ENCODE peak calls at places on chromosome 17, in four cellular contexts. One of them, this sample, is unnamed.

GRCh38 chr17:8153550-8153956 is 1.3 kb upstream of the PER1 start:
- DNase-seq in adrenal gland: peak
- DNase-seq in activated gamma-delta T cell treated with anti-CD3 and anti-CD28 coated beads, Interleukin-2, amount 50 U/mL, for 16 hours: no peak
- DNase-seq in NCI-H1417: no peak
- DNase-seq in this sample: peak

GRCh38 chr17:76408037-76408849 is 23.8 kb downstream of the SPHK1 start:
- DNase-seq in adrenal gland: peak
- DNase-seq in activated gamma-delta T cell treated with anti-CD3 and anti-CD28 coated beads, Interleukin-2, amount 50 U/mL, for 16 hours: peak
- DNase-seq in NCI-H1417: peak
- DNase-seq in this sample: peak

GRCh38 chr17:39861235-39861634 is 2.9 kb downstream of the IKZF3 start:
- DNase-seq in adrenal gland: no peak
- DNase-seq in activated gamma-delta T cell treated with anti-CD3 and anti-CD28 coated beads, Interleukin-2, amount 50 U/mL, for 16 hours: no peak
- DNase-seq in NCI-H1417: no peak
- DNase-seq in this sample: no peak

GRCh38 chr17:78789663-78790181 is 7.6 kb upstream of the CYTH1 start:
- DNase-seq in adrenal gland: peak
- DNase-seq in activated gamma-delta T cell treated with anti-CD3 and anti-CD28 coated beads, Interleukin-2, amount 50 U/mL, for 16 hours: no peak
- DNase-seq in NCI-H1417: no peak
- DNase-seq in this sample: peak

GRCh38 chr17:31724619-31725018 is 134.4 kb downstream of the COPRS start:
- DNase-seq in adrenal gland: no peak
- DNase-seq in activated gamma-delta T cell treated with anti-CD3 and anti-CD28 coated beads, Interleukin-2, amount 50 U/mL, for 16 hours: no peak
- DNase-seq in NCI-H1417: no peak
- DNase-seq in this sample: no peak

GRCh38 chr17:36931697-36932382 is 5.4 kb upstream of the LHX1 start:
- DNase-seq in adrenal gland: no peak
- DNase-seq in activated gamma-delta T cell treated with anti-CD3 and anti-CD28 coated beads, Interleukin-2, amount 50 U/mL, for 16 hours: no peak
- DNase-seq in NCI-H1417: no peak
- DNase-seq in this sample: peak

GRCh38 chr17:20999841-21000532 is 42.8 kb downstream of the USP22 start:
- DNase-seq in adrenal gland: no peak
- DNase-seq in activated gamma-delta T cell treated with anti-CD3 and anti-CD28 coated beads, Interleukin-2, amount 50 U/mL, for 16 hours: no peak
- DNase-seq in NCI-H1417: no peak
- DNase-seq in this sample: no peak

GRCh38 chr17:8791910-8792270 is 7.3 kb downstream of the MFSD6L start:
- DNase-seq in adrenal gland: no peak
- DNase-seq in activated gamma-delta T cell treated with anti-CD3 and anti-CD28 coated beads, Interleukin-2, amount 50 U/mL, for 16 hours: no peak
- DNase-seq in NCI-H1417: no peak
- DNase-seq in this sample: no peak

GRCh38 chr17:79443026-79443425 is 167.8 kb downstream of the RBFOX3 start:
- DNase-seq in adrenal gland: no peak
- DNase-seq in activated gamma-delta T cell treated with anti-CD3 and anti-CD28 coated beads, Interleukin-2, amount 50 U/mL, for 16 hours: no peak
- DNase-seq in NCI-H1417: no peak
- DNase-seq in this sample: no peak

GRCh38 chr17:69142473-69142802 is 743 bp upstream of the ABCA6 start:
- DNase-seq in adrenal gland: no peak
- DNase-seq in activated gamma-delta T cell treated with anti-CD3 and anti-CD28 coated beads, Interleukin-2, amount 50 U/mL, for 16 hours: no peak
- DNase-seq in NCI-H1417: no peak
- DNase-seq in this sample: no peak

GRCh38 chr17:57255776-57256681 is at the start of gene MSI2:
- DNase-seq in adrenal gland: peak
- DNase-seq in activated gamma-delta T cell treated with anti-CD3 and anti-CD28 coated beads, Interleukin-2, amount 50 U/mL, for 16 hours: peak
- DNase-seq in NCI-H1417: peak
- DNase-seq in this sample: peak

GRCh38 chr17:17446666-17447155 is 30.1 kb upstream of the MED9 start:
- DNase-seq in adrenal gland: no peak
- DNase-seq in activated gamma-delta T cell treated with anti-CD3 and anti-CD28 coated beads, Interleukin-2, amount 50 U/mL, for 16 hours: no peak
- DNase-seq in NCI-H1417: no peak
- DNase-seq in this sample: no peak

GRCh38 chr17:2395258-2396170 is 5.3 kb downstream of the MNT start:
- DNase-seq in adrenal gland: peak
- DNase-seq in activated gamma-delta T cell treated with anti-CD3 and anti-CD28 coated beads, Interleukin-2, amount 50 U/mL, for 16 hours: no peak
- DNase-seq in NCI-H1417: peak
- DNase-seq in this sample: peak